ENCODE peak calls at places on chromosomes 13 and 19, in seven cellular contexts. D, T, J, G, X, Q and M are unnamed samples.

GRCh38 chr13:99471231-99472202 is 29.8 kb upstream of the TM9SF2 start:
- DNase-seq in J (no peak), G (no peak), D (no peak), X (no peak), T (no peak), Q (no peak), M (no peak)

GRCh38 chr19:17078038-17078919 is 2.7 kb downstream of the MYO9B start:
- DNase-seq in J (no peak), G (no peak), D (no peak), T (no peak), Q (no peak), X (no peak), M (no peak)

GRCh38 chr19:54420383-54421168 is 5.3 kb downstream of the TTYH1 start:
- DNase-seq in Q (no peak), X (no peak), T (peak; percentile 97), G (no peak), J (peak; percentile 76), D (peak; percentile 30), M (no peak)

GRCh38 chr13:36880961-36881360 is 39.1 kb downstream of the SMAD9 start:
- DNase-seq in J (no peak), X (no peak), D (no peak), G (no peak), T (no peak), Q (no peak), M (no peak)

GRCh38 chr13:36918246-36919060 is 1.6 kb downstream of the SMAD9 start:
- DNase-seq in Q (no peak), X (no peak), D (no peak), G (peak; percentile 25), T (no peak), J (no peak), M (no peak)

GRCh38 chr19:14772467-14772866 is 5.9 kb downstream of the ADGRE2 start:
- DNase-seq in T (no peak), X (no peak), Q (no peak), G (no peak), D (no peak), J (no peak), M (no peak)

GRCh38 chr19:7685546-7686445 is 5.2 kb downstream of the TRAPPC5 start:
- DNase-seq in X (no peak), J (no peak), T (no peak), G (no peak), Q (no peak), D (no peak), M (no peak)

GRCh38 chr19:16190198-16190597 is 5.0 kb downstream of the FAM32A start:
- DNase-seq in G (no peak), X (no peak), Q (no peak), J (no peak), D (no peak), T (no peak), M (no peak)

GRCh38 chr13:98782654-98783053 is 30.2 kb upstream of the SLC15A1 start:
- DNase-seq in G (no peak), Q (no peak), X (no peak), J (no peak), D (no peak), T (no peak), M (no peak)

GRCh38 chr13:99228737-99229691 is 28.4 kb downstream of the UBAC2 start:
- DNase-seq in J (no peak), T (peak; percentile 23), Q (no peak), X (peak; percentile 91), G (peak; percentile 41), D (no peak), M (no peak)

GRCh38 chr19:2252481-2253105 is 3.5 kb downstream of the AMH start:
- DNase-seq in J (no peak), G (peak; percentile 38), Q (no peak), X (no peak), T (no peak), D (no peak), M (no peak)

GRCh38 chr19:38736036-38736412 is 8.2 kb downstream of the CAPN12 start:
- DNase-seq in J (no peak), X (no peak), T (no peak), Q (no peak), G (peak; percentile 77), D (peak; percentile 71), M (peak; percentile 66)

GRCh38 chr13:100875392-100876043 is 200.9 kb upstream of the TMTC4 start:
- DNase-seq in D (no peak), Q (no peak), J (no peak), G (no peak), T (no peak), X (peak; percentile 7), M (no peak)

GRCh38 chr19:35673121-35673804 is 6.9 kb downstream of the UPK1A start:
- DNase-seq in G (peak; percentile 84), T (peak; percentile 24), X (no peak), D (peak; percentile 72), J (peak; percentile 21), Q (peak; percentile 46), M (peak; percentile 49)

GRCh38 chr19:2804156-2805004 is 15.3 kb upstream of the ZNF554 start:
- DNase-seq in J (no peak), D (no peak), Q (peak; percentile 17), G (peak; percentile 15), T (no peak), X (no peak), M (peak; percentile 24)

GRCh38 chr13:98155475-98156111 is 12.7 kb downstream of the FARP1 start:
- DNase-seq in G (no peak), Q (no peak), D (no peak), J (no peak), X (no peak), T (no peak), M (no peak)

GRCh38 chr13:98540476-98540875 is 36.4 kb downstream of the STK24 start:
- DNase-seq in G (no peak), D (no peak), X (no peak), J (no peak), T (no peak), Q (no peak), M (no peak)

GRCh38 chr13:75357576-75358295 is 124.2 kb downstream of the TBC1D4 start:
- DNase-seq in X (no peak), J (peak; percentile 17), Q (peak; percentile 30), T (peak; percentile 69), G (peak; percentile 74), D (peak; percentile 69), M (peak; percentile 31)

GRCh38 chr13:29933401-29933800 is 83.0 kb upstream of the UBL3 start:
- DNase-seq in Q (no peak), X (no peak), J (no peak), G (no peak), D (no peak), T (no peak), M (no peak)

GRCh38 chr19:30228726-30229523 is 143.3 kb upstream of the ZNF536 start:
- DNase-seq in T (no peak), J (no peak), G (peak; percentile 76), D (no peak), X (no peak), Q (no peak), M (no peak)

GRCh38 chr19:18514800-18515682 is 6.8 kb downstream of the ELL start:
- DNase-seq in J (no peak), D (no peak), X (no peak), G (no peak), Q (no peak), T (peak; percentile 99), M (no peak)

GRCh38 chr19:11460207-11460606 is 20.6 kb downstream of the ELAVL3 start:
- DNase-seq in Q (peak; percentile 30), J (no peak), G (peak; percentile 80), T (no peak), D (peak; percentile 64), X (no peak), M (peak; percentile 41)

GRCh38 chr13:84439108-84439507 is 556.8 kb upstream of the SLITRK1 start:
- DNase-seq in Q (no peak), G (no peak), T (no peak), X (no peak), J (no peak), D (no peak), M (no peak)
- TF ChIP-seq TAF1 in Q (no peak), G (no peak), T (no peak), X (no peak), J (no peak), D (no peak), M (no peak)

GRCh38 chr19:12668346-12668745 is 1.7 kb downstream of the WDR83 start:
- DNase-seq in D (no peak), Q (no peak), G (no peak), X (no peak), J (no peak), T (no peak), M (no peak)

GRCh38 chr19:12667903-12668302 is 1.3 kb downstream of the WDR83 start:
- DNase-seq in D (no peak), T (no peak), Q (no peak), G (no peak), J (no peak), X (no peak), M (no peak)

GRCh38 chr19:12670159-12670928 is 3.7 kb downstream of the WDR83 start:
- DNase-seq in J (no peak), X (no peak), G (no peak), T (no peak), Q (no peak), D (no peak), M (no peak)

GRCh38 chr19:12669272-12670158 is 2.9 kb downstream of the WDR83 start:
- DNase-seq in G (peak; percentile 82), Q (no peak), D (peak; percentile 79), T (peak; percentile 67), X (peak; percentile 72), J (no peak), M (peak; percentile 68)

DNA sequence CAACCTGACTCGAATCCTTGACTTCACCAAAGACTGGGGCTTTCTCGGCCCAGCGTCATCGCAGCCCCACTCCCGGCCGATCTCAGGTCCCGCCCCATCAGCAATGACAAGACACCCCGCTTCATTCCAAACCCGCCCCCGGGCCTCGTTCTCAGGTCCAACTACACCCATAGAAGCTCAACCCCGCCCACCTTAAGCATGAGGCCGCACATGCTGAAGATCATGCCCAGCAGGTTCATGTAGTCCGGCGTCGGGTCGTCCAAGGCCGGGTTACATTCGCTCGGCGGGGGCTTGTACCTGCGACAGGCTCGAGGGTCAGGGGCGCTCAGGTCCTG is 2.3 kb downstream of the WDR83 start:
- DNase-seq in X (no peak), D (peak; percentile 65), J (no peak), G (peak; percentile 61), Q (no peak), T (peak; percentile 40), M (no peak)
- TF ChIP-seq TAF1 in X (no peak), D (no peak), J (no peak), G (no peak), Q (no peak), T (no peak), M (no peak)

DNA sequence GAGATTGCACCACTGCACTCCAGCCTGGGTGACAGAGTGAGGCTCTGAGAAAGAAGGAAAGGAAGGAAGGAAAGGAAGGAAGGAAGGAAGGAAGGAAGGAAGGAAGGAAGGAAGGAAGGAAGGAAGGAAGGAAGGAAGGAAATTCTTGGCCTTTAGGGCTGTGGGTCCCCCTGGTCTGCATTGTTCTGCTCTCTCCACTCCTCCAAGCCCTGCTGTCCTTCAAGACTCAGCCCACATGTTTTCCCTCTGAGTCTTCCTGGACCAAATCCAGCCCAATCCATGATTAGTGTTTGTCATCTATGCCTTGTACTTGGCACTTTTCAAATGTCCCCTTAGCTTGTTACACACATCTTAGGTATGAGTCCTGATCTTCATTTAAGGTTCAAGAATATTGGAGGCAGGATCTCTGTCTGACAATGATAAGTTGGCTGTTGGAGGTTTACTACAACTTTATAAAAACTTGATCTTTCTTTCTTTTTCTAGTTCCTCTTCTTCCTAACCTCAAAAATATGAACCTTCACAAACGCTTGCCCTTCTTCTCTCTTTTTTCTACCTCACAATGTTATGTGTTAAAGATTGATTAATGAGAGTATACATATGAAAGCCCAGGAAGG is 48.9 kb upstream of the INTS6 start:
- DNase-seq in T (no peak), D (no peak), G (no peak), J (no peak), X (no peak), Q (no peak), M (no peak)
- TF ChIP-seq TAF1 in T (no peak), D (no peak), G (no peak), J (no peak), X (no peak), Q (no peak), M (no peak)

GRCh38 chr19:805600-806550 is 8.6 kb downstream of the PTBP1 start:
- DNase-seq in G (peak; percentile 39), Q (no peak), X (no peak), T (no peak), J (no peak), D (no peak), M (no peak)
- TF ChIP-seq TAF1 in G (no peak), Q (no peak), X (no peak), T (no peak), J (no peak), D (no peak), M (no peak)